ENCODE peak calls at places on chromosome 22, in four cellular contexts. A is mesenchymal stem cell, C is colonic mucosa, N is astrocyte. T is an unnamed sample. For H3K4me1, the result is how much of the 10 kb centered on the place peaks cover.

GRCh38 chr22:31609716-31610115 is 52.3 kb downstream of the PISD start:
- DNase-seq in A (no peak), N (no peak), C (no peak), T (no peak)

GRCh38 chr22:26857169-26857568 is 199.8 kb downstream of the MIAT start:
- DNase-seq in N (no peak), A (no peak), C (no peak), T (no peak)

GRCh38 chr22:17176715-17177114 is 17.6 kb upstream of the HDHD5 start:
- DNase-seq in A (no peak), C (no peak), N (no peak), T (no peak)

GRCh38 chr22:44739024-44739423 is 13.4 kb upstream of the ARHGAP8 start:
- DNase-seq in C (no peak), A (no peak), N (no peak), T (no peak)

GRCh38 chr22:44550666-44551491 is 52.8 kb upstream of the RTL6 start:
- DNase-seq in N (peak), A (peak), C (peak), T (peak)

GRCh38 chr22:45201678-45202332 is 38.1 kb downstream of the NUP50 start:
- DNase-seq in N (peak), A (peak), C (no peak), T (peak)

GRCh38 chr22:26143801-26144325 is 25.4 kb upstream of the SEZ6L start:
- DNase-seq in C (no peak), N (no peak), A (no peak), T (no peak)

GRCh38 chr22:40043086-40043485 is 48.3 kb downstream of the FAM83F start:
- DNase-seq in N (no peak), C (no peak), A (no peak), T (peak)

GRCh38 chr22:33024626-33025025 is 33.6 kb downstream of the SYN3 start:
- DNase-seq in C (no peak), N (no peak), A (no peak), T (no peak)

GRCh38 chr22:43270314-43270908 is 72.8 kb downstream of the SCUBE1 start:
- DNase-seq in A (peak), C (no peak), N (no peak), T (no peak)

GRCh38 chr22:31630331-31631329 is 31.4 kb downstream of the PISD start:
- DNase-seq in C (peak), A (peak), N (peak), T (peak)

GRCh38 chr22:20904008-20904979 is 12.9 kb upstream of the CRKL start:
- DNase-seq in A (peak), N (peak), C (no peak), T (peak)

GRCh38 chr22:32904044-32904443 is 102.5 kb downstream of the TIMP3 start:
- DNase-seq in N (peak), A (peak), C (peak), T (peak)

GRCh38 chr22:24768537-24769374 is 5.8 kb downstream of the PIWIL3 start:
- DNase-seq in N (peak), A (peak), C (peak), T (peak)

GRCh38 chr22:27377501-27377900 is 424.1 kb downstream of the MN1 start:
- DNase-seq in C (no peak), A (no peak), N (no peak), T (no peak)

GRCh38 chr22:39808087-39808486 is 85.5 kb downstream of the ENTHD1 start:
- DNase-seq in N (no peak), C (peak), A (no peak), T (peak)

GRCh38 chr22:43266117-43266516 is 77.1 kb downstream of the SCUBE1 start:
- DNase-seq in A (no peak), N (no peak), C (no peak), T (no peak)

GRCh38 chr22:20793386-20794131 is 19.6 kb downstream of the SERPIND1 start:
- DNase-seq in A (no peak), C (no peak), N (no peak), T (no peak)

GRCh38 chr22:20573176-20573829 is 65.9 kb downstream of the MED15 start:
- DNase-seq in A (no peak), N (no peak), C (no peak), T (no peak)

GRCh38 chr22:31753005-31753633 is 700 bp upstream of the DEPDC5 start:
- DNase-seq in A (peak), N (no peak), C (peak), T (peak)

GRCh38 chr22:35733742-35734516 is 16.3 kb downstream of the APOL5 start:
- DNase-seq in A (no peak), N (no peak), C (no peak), T (no peak)

GRCh38 chr22:35835998-35836691 is 118.5 kb downstream of the APOL5 start:
- DNase-seq in C (peak), N (peak), A (peak), T (peak)

GRCh38 chr22:32326647-32327046 is 31.0 kb upstream of the RFPL3 start:
- DNase-seq in N (no peak), C (no peak), A (no peak), T (no peak)

GRCh38 chr22:32850591-32851517 is 49.3 kb downstream of the TIMP3 start:
- DNase-seq in A (peak), C (peak), N (no peak), T (peak)

GRCh38 chr22:44449061-44449682 is 48.9 kb downstream of the RTL6 start:
- DNase-seq in A (peak), N (peak), C (no peak), T (peak)

GRCh38 chr22:32389685-32390084 is 22.4 kb downstream of the RTCB start:
- DNase-seq in N (no peak), A (peak), C (no peak), T (peak)

GRCh38 chr22:47154621-47155081 is 392.2 kb downstream of the TBC1D22A start:
- DNase-seq in C (no peak), A (no peak), N (peak), T (peak)
- H3K4me3 ChIP-seq in C (no peak), A (peak), N (peak), T (peak)

DNA sequence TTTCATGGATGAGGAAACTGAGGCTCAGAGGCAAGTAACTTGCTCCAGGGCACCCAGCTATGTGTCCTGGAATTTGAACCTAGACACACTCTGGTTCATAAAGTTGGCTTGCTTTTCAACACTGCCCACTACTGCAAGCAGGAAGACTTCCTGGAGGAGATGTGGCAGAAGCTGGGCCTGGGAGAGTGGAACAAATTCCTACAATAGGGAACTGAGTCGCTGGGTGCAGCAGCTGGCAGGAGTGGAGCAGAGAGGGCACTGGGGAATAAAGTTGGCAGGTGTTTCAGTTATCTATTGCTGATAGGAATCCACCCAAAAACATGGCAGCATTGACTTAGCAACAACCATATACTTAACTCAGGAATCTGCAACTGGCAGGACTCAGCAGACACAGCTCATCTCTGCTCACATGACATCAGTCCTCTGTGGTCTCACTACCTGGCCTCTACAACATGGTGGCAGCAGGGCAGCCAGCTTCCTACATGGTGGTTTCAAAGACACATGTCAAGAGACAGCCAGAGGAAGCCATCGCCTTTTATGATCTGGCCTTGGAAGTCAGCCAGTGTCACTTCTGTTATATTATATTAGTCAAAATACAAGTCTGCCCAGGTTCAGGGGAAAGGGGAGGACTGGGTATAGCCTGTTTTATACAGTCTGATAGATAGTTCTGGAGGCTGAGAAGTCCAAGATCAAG is 10.6 kb upstream of the CARD10 start:
- DNase-seq in C (peak), A (no peak), N (no peak), T (no peak)
- H3K4me1 ChIP-seq in C (under half), A (under half), N (under half), T (under half)

DNA sequence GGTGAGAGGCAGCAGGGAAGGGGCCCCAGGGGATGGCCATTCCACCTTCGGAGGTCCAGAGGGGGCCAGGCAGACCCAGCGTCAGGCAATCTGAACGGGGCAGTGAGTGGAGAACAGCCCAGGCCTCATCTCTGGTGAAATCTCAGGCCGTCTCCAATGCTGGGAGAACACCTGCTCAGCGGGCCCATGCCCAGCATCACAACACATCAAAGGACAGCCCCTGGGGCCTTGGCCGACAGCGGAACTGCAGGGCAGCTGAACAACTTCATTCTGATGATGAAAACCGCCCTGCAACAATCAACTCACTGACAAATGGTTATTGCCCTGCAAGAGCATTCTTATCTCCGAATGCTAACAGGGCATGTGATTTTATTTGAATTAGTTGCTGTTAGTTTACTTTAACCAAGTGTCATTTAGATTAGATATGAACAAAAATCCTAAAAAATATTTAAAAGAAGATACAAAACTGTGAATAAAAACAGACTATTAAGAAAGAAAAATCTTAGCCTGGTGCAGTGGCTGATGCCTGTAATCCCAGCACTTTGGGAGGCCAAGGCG is 14.6 kb downstream of the CELSR1 start:
- DNase-seq in N (no peak), A (no peak), C (no peak), T (no peak)
- H3K9ac ChIP-seq in N (no peak), A (no peak), C (no peak), T (no peak)

DNA sequence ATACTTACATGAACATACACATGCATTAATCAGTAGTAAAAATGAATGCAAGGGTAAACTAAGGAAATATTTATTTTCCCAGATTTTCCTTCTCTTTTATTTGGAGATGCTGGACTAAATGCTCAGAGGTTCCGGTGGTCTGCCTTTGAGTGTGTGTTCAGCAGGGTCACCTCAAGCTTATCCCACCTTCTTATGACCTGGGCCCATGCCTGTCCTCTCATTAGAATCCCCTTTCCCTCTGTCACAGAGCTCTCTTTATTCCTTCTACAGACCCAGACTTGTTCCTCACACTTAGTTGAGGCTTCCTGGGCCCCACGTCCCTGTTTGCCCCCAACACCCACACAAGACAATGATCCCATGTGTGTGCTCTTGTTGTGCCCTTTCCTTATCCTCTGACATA is 61.6 kb upstream of the TOP3B start:
- DNase-seq in C (no peak), N (no peak), A (no peak), T (no peak)
- H3K4me3 ChIP-seq in C (no peak), N (no peak), A (no peak), T (no peak)

DNA sequence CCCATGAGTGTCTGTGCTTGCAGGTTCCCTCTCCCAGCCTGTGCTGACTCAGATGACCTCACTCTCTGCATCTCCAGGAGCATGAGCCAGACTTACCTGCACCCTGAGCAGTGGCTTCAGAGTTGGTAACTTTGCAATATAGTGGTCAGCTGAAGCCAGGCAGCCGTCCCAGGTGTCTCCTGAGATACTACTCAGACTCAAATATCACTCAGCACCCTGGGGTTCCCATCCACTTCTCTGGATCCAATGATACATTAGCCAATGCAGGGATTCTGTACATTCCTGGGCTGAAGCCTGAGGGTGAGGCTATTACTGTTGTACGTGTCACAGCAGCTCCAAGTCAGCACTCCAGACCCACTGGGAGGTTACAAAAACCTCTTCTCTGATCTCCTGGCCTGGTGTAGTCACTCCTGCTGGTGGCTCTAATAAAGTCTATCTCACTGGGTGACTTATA is 87.8 kb upstream of the TOP3B start:
- DNase-seq in N (no peak), C (no peak), A (no peak), T (peak)
- H3K4me1 ChIP-seq in N (under half), C (under half), A (under half), T (under half)

T was measured in adipocyte.